ENCODE peak calls at places on chromosomes 4 and X, in nine cellular contexts. One of them, this sample, is unnamed.

GRCh38 chrX:134570899-134571298 is 87.4 kb downstream of the PLAC1 start:
- DNase-seq in dorsolateral prefrontal cortex: no peak
- DNase-seq in heart right ventricle: no peak
- DNase-seq in kidney: no peak
- DNase-seq in CD8-positive, alpha-beta T cell: no peak
- DNase-seq in colonic mucosa: no peak
- DNase-seq in RWPE2: no peak
- DNase-seq in psoas muscle: no peak
- DNase-seq in CD4-positive, alpha-beta T cell: no peak
- DNase-seq in this sample: no peak

GRCh38 chr4:35364321-35364870 is 879.9 kb downstream of the ARAP2 start:
- DNase-seq in dorsolateral prefrontal cortex: no peak
- DNase-seq in heart right ventricle: no peak
- DNase-seq in kidney: no peak
- DNase-seq in CD8-positive, alpha-beta T cell: no peak
- DNase-seq in colonic mucosa: no peak
- DNase-seq in RWPE2: no peak
- DNase-seq in psoas muscle: peak; percentile 38
- DNase-seq in CD4-positive, alpha-beta T cell: no peak
- DNase-seq in this sample: no peak

GRCh38 chr4:75107703-75108612 is 175.0 kb downstream of the PARM1 start:
- DNase-seq in dorsolateral prefrontal cortex: no peak
- DNase-seq in heart right ventricle: no peak
- DNase-seq in kidney: no peak
- DNase-seq in CD8-positive, alpha-beta T cell: no peak
- DNase-seq in colonic mucosa: no peak
- DNase-seq in RWPE2: no peak
- DNase-seq in psoas muscle: no peak
- DNase-seq in CD4-positive, alpha-beta T cell: no peak
- DNase-seq in this sample: no peak

GRCh38 chr4:71487324-71487677 is 148.5 kb downstream of the SLC4A4 start:
- DNase-seq in dorsolateral prefrontal cortex: no peak
- DNase-seq in heart right ventricle: no peak
- DNase-seq in kidney: no peak
- DNase-seq in CD8-positive, alpha-beta T cell: no peak
- DNase-seq in colonic mucosa: no peak
- DNase-seq in RWPE2: no peak
- DNase-seq in psoas muscle: no peak
- DNase-seq in CD4-positive, alpha-beta T cell: no peak
- DNase-seq in this sample: no peak

GRCh38 chrX:9668537-9668936 is 97.1 kb downstream of the GPR143 start:
- DNase-seq in dorsolateral prefrontal cortex: no peak
- DNase-seq in heart right ventricle: no peak
- DNase-seq in kidney: no peak
- DNase-seq in CD8-positive, alpha-beta T cell: no peak
- DNase-seq in colonic mucosa: no peak
- DNase-seq in RWPE2: no peak
- DNase-seq in psoas muscle: no peak
- DNase-seq in CD4-positive, alpha-beta T cell: no peak
- DNase-seq in this sample: no peak

GRCh38 chr4:3766207-3766790 is at the start of gene ADRA2C:
- DNase-seq in dorsolateral prefrontal cortex: peak; percentile 45
- DNase-seq in heart right ventricle: peak; percentile 13
- DNase-seq in kidney: no peak
- DNase-seq in CD8-positive, alpha-beta T cell: no peak
- DNase-seq in colonic mucosa: no peak
- DNase-seq in RWPE2: no peak
- DNase-seq in psoas muscle: peak; percentile 66
- DNase-seq in CD4-positive, alpha-beta T cell: no peak
- DNase-seq in this sample: no peak

GRCh38 chr4:162075691-162076090 is 88.1 kb downstream of the FSTL5 start:
- DNase-seq in dorsolateral prefrontal cortex: no peak
- DNase-seq in heart right ventricle: no peak
- DNase-seq in kidney: no peak
- DNase-seq in CD8-positive, alpha-beta T cell: no peak
- DNase-seq in colonic mucosa: no peak
- DNase-seq in RWPE2: no peak
- DNase-seq in psoas muscle: no peak
- DNase-seq in CD4-positive, alpha-beta T cell: no peak
- DNase-seq in this sample: no peak

GRCh38 chr4:8615921-8616787 is 23.6 kb downstream of the CPZ start:
- DNase-seq in dorsolateral prefrontal cortex: no peak
- DNase-seq in heart right ventricle: no peak
- DNase-seq in kidney: peak; percentile 59
- DNase-seq in CD8-positive, alpha-beta T cell: no peak
- DNase-seq in colonic mucosa: no peak
- DNase-seq in RWPE2: peak; percentile 43
- DNase-seq in psoas muscle: peak; percentile 30
- DNase-seq in CD4-positive, alpha-beta T cell: no peak
- DNase-seq in this sample: no peak

GRCh38 chr4:36348403-36348938 is 67.1 kb downstream of the DTHD1 start:
- DNase-seq in dorsolateral prefrontal cortex: no peak
- DNase-seq in heart right ventricle: no peak
- DNase-seq in kidney: no peak
- DNase-seq in CD8-positive, alpha-beta T cell: no peak
- DNase-seq in colonic mucosa: no peak
- DNase-seq in RWPE2: no peak
- DNase-seq in psoas muscle: no peak
- DNase-seq in CD4-positive, alpha-beta T cell: no peak
- DNase-seq in this sample: no peak

GRCh38 chr4:151331276-151332042 is 6.1 kb upstream of the SH3D19 start:
- DNase-seq in dorsolateral prefrontal cortex: no peak
- DNase-seq in heart right ventricle: no peak
- DNase-seq in kidney: no peak
- DNase-seq in CD8-positive, alpha-beta T cell: no peak
- DNase-seq in colonic mucosa: no peak
- DNase-seq in RWPE2: no peak
- DNase-seq in psoas muscle: no peak
- DNase-seq in CD4-positive, alpha-beta T cell: no peak
- DNase-seq in this sample: no peak

GRCh38 chr4:88705223-88705622 is 7.6 kb upstream of the NAP1L5 start:
- DNase-seq in dorsolateral prefrontal cortex: no peak
- DNase-seq in heart right ventricle: no peak
- DNase-seq in kidney: no peak
- DNase-seq in CD8-positive, alpha-beta T cell: no peak
- DNase-seq in colonic mucosa: no peak
- DNase-seq in RWPE2: no peak
- DNase-seq in psoas muscle: no peak
- DNase-seq in CD4-positive, alpha-beta T cell: no peak
- DNase-seq in this sample: no peak

GRCh38 chrX:70025464-70025863 is 24.3 kb downstream of the AWAT2 start:
- DNase-seq in dorsolateral prefrontal cortex: no peak
- DNase-seq in heart right ventricle: no peak
- DNase-seq in kidney: no peak
- DNase-seq in CD8-positive, alpha-beta T cell: no peak
- DNase-seq in colonic mucosa: no peak
- DNase-seq in RWPE2: no peak
- DNase-seq in psoas muscle: no peak
- DNase-seq in CD4-positive, alpha-beta T cell: no peak
- DNase-seq in this sample: no peak

GRCh38 chr4:1578301-1578781 is 105.8 kb downstream of the FAM53A start:
- DNase-seq in dorsolateral prefrontal cortex: no peak
- DNase-seq in heart right ventricle: no peak
- DNase-seq in kidney: peak; percentile 65
- DNase-seq in CD8-positive, alpha-beta T cell: no peak
- DNase-seq in colonic mucosa: no peak
- DNase-seq in RWPE2: peak; percentile 53
- DNase-seq in psoas muscle: peak; percentile 49
- DNase-seq in CD4-positive, alpha-beta T cell: no peak
- DNase-seq in this sample: no peak

GRCh38 chr4:170226288-170226687 is 136.5 kb upstream of the AADAT start:
- DNase-seq in dorsolateral prefrontal cortex: no peak
- DNase-seq in heart right ventricle: no peak
- DNase-seq in kidney: no peak
- DNase-seq in CD8-positive, alpha-beta T cell: no peak
- DNase-seq in colonic mucosa: no peak
- DNase-seq in RWPE2: no peak
- DNase-seq in psoas muscle: no peak
- DNase-seq in CD4-positive, alpha-beta T cell: no peak
- DNase-seq in this sample: no peak

GRCh38 chr4:78784255-78784654 is 8.1 kb downstream of the BMP2K start:
- DNase-seq in dorsolateral prefrontal cortex: no peak
- DNase-seq in heart right ventricle: no peak
- DNase-seq in kidney: no peak
- DNase-seq in CD8-positive, alpha-beta T cell: no peak
- DNase-seq in colonic mucosa: no peak
- DNase-seq in RWPE2: no peak
- DNase-seq in psoas muscle: no peak
- DNase-seq in CD4-positive, alpha-beta T cell: no peak
- DNase-seq in this sample: no peak

GRCh38 chr4:173413043-173413442 is 14.1 kb upstream of the SCRG1 start:
- DNase-seq in dorsolateral prefrontal cortex: no peak
- DNase-seq in heart right ventricle: no peak
- DNase-seq in kidney: no peak
- DNase-seq in CD8-positive, alpha-beta T cell: no peak
- DNase-seq in colonic mucosa: no peak
- DNase-seq in RWPE2: no peak
- DNase-seq in psoas muscle: no peak
- DNase-seq in CD4-positive, alpha-beta T cell: no peak
- DNase-seq in this sample: no peak

GRCh38 chrX:137427813-137428212 is 138.1 kb upstream of the ZIC3 start:
- DNase-seq in dorsolateral prefrontal cortex: no peak
- DNase-seq in heart right ventricle: no peak
- DNase-seq in kidney: no peak
- DNase-seq in CD8-positive, alpha-beta T cell: no peak
- DNase-seq in colonic mucosa: no peak
- DNase-seq in RWPE2: no peak
- DNase-seq in psoas muscle: no peak
- DNase-seq in CD4-positive, alpha-beta T cell: no peak
- DNase-seq in this sample: no peak

GRCh38 chrX:24673424-24673823 is 20.3 kb upstream of the POLA1 start:
- DNase-seq in dorsolateral prefrontal cortex: no peak
- DNase-seq in heart right ventricle: no peak
- DNase-seq in kidney: no peak
- DNase-seq in CD8-positive, alpha-beta T cell: no peak
- DNase-seq in colonic mucosa: no peak
- DNase-seq in RWPE2: no peak
- DNase-seq in psoas muscle: no peak
- DNase-seq in CD4-positive, alpha-beta T cell: no peak
- DNase-seq in this sample: no peak

GRCh38 chr4:94507708-94508107 is 56.0 kb downstream of the PDLIM5 start:
- DNase-seq in dorsolateral prefrontal cortex: no peak
- DNase-seq in heart right ventricle: no peak
- DNase-seq in kidney: no peak
- DNase-seq in CD8-positive, alpha-beta T cell: no peak
- DNase-seq in colonic mucosa: peak; percentile 29
- DNase-seq in RWPE2: no peak
- DNase-seq in psoas muscle: peak; percentile 63
- DNase-seq in CD4-positive, alpha-beta T cell: no peak
- DNase-seq in this sample: no peak
- H3K27ac ChIP-seq in dorsolateral prefrontal cortex: no peak overlapping the region
- H3K27ac ChIP-seq in heart right ventricle: peak overlapping the region; percentile 56
- H3K27ac ChIP-seq in kidney: peak overlapping the region; percentile 29
- H3K27ac ChIP-seq in CD8-positive, alpha-beta T cell: no peak overlapping the region
- H3K27ac ChIP-seq in colonic mucosa: peak overlapping the region; percentile 12
- H3K27ac ChIP-seq in RWPE2: peak overlapping the region; percentile 66
- H3K27ac ChIP-seq in psoas muscle: peak overlapping the region; percentile 78
- H3K27ac ChIP-seq in CD4-positive, alpha-beta T cell: no peak overlapping the region
- H3K27ac ChIP-seq in this sample: no peak overlapping the region

GRCh38 chr4:15853345-15853744 is 75.2 kb downstream of the CD38 start:
- DNase-seq in dorsolateral prefrontal cortex: no peak
- DNase-seq in heart right ventricle: no peak
- DNase-seq in kidney: no peak
- DNase-seq in CD8-positive, alpha-beta T cell: no peak
- DNase-seq in colonic mucosa: no peak
- DNase-seq in RWPE2: no peak
- DNase-seq in psoas muscle: no peak
- DNase-seq in CD4-positive, alpha-beta T cell: no peak
- DNase-seq in this sample: no peak

GRCh38 chr4:15852524-15852923 is 74.4 kb downstream of the CD38 start:
- DNase-seq in dorsolateral prefrontal cortex: no peak
- DNase-seq in heart right ventricle: no peak
- DNase-seq in kidney: no peak
- DNase-seq in CD8-positive, alpha-beta T cell: no peak
- DNase-seq in colonic mucosa: no peak
- DNase-seq in RWPE2: no peak
- DNase-seq in psoas muscle: no peak
- DNase-seq in CD4-positive, alpha-beta T cell: no peak
- DNase-seq in this sample: no peak

GRCh38 chr4:15851969-15852368 is 73.8 kb downstream of the CD38 start:
- DNase-seq in dorsolateral prefrontal cortex: no peak
- DNase-seq in heart right ventricle: no peak
- DNase-seq in kidney: no peak
- DNase-seq in CD8-positive, alpha-beta T cell: no peak
- DNase-seq in colonic mucosa: no peak
- DNase-seq in RWPE2: no peak
- DNase-seq in psoas muscle: no peak
- DNase-seq in CD4-positive, alpha-beta T cell: no peak
- DNase-seq in this sample: no peak

DNA sequence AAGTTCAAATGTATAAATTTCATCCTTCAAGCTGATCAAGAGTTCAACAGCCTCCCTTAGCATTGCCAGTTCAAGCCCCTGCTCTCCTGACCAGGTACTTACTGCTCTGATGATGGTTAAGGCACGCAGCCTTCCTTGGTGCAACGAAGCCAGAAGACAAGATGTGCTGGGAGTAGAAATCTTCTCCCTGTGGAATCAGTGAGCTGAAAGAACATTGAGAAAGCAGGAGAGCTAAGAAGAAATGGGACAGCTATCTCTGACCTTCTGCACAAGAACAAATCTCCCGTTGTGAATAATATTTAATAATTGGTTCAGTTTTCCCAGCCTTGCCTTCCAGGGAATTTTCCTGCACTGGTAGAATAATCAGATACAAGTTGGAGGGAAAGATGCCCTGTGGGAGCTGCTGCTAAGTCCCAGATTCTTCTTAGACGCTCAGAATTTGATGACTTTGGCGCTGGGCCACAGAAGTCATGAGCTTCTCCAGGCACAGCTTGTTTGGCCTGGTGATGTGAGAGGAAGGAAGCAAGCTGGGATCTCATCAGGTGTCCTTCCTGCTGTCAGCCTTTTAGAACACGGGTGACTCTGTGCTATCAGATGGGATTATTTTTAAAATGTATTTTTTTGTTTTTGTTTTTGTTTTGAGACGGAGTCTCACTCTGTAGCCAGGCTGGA is 77.8 kb downstream of the CD38 start:
- DNase-seq in dorsolateral prefrontal cortex: no peak
- DNase-seq in heart right ventricle: peak; percentile 71
- DNase-seq in kidney: peak; percentile 80
- DNase-seq in CD8-positive, alpha-beta T cell: no peak
- DNase-seq in colonic mucosa: no peak
- DNase-seq in RWPE2: no peak
- DNase-seq in psoas muscle: peak; percentile 63
- DNase-seq in CD4-positive, alpha-beta T cell: no peak
- DNase-seq in this sample: no peak
- H3K27ac ChIP-seq in dorsolateral prefrontal cortex: no peak overlapping the region
- H3K27ac ChIP-seq in heart right ventricle: peak overlapping the region; percentile 6
- H3K27ac ChIP-seq in kidney: peak overlapping the region; percentile 43
- H3K27ac ChIP-seq in CD8-positive, alpha-beta T cell: no peak overlapping the region
- H3K27ac ChIP-seq in colonic mucosa: no peak overlapping the region
- H3K27ac ChIP-seq in RWPE2: no peak overlapping the region
- H3K27ac ChIP-seq in psoas muscle: no peak overlapping the region
- H3K27ac ChIP-seq in CD4-positive, alpha-beta T cell: no peak overlapping the region
- H3K27ac ChIP-seq in this sample: no peak overlapping the region

GRCh38 chr4:56049428-56050212 is 100.9 kb downstream of the CEP135 start:
- DNase-seq in dorsolateral prefrontal cortex: peak; percentile 38
- DNase-seq in heart right ventricle: no peak
- DNase-seq in kidney: peak; percentile 82
- DNase-seq in CD8-positive, alpha-beta T cell: no peak
- DNase-seq in colonic mucosa: peak; percentile 57
- DNase-seq in RWPE2: no peak
- DNase-seq in psoas muscle: no peak
- DNase-seq in CD4-positive, alpha-beta T cell: no peak
- DNase-seq in this sample: peak; percentile 14
- H3K27ac ChIP-seq in dorsolateral prefrontal cortex: no peak overlapping the region
- H3K27ac ChIP-seq in heart right ventricle: no peak overlapping the region
- H3K27ac ChIP-seq in kidney: no peak overlapping the region
- H3K27ac ChIP-seq in CD8-positive, alpha-beta T cell: no peak overlapping the region
- H3K27ac ChIP-seq in colonic mucosa: peak overlapping the region; percentile 53
- H3K27ac ChIP-seq in RWPE2: no peak overlapping the region
- H3K27ac ChIP-seq in psoas muscle: no peak overlapping the region
- H3K27ac ChIP-seq in CD4-positive, alpha-beta T cell: no peak overlapping the region
- H3K27ac ChIP-seq in this sample: no peak overlapping the region

GRCh38 chrX:30308263-30309138 is 689 bp downstream of the NR0B1 start:
- DNase-seq in dorsolateral prefrontal cortex: no peak
- DNase-seq in heart right ventricle: no peak
- DNase-seq in kidney: peak; percentile 66
- DNase-seq in CD8-positive, alpha-beta T cell: no peak
- DNase-seq in colonic mucosa: no peak
- DNase-seq in RWPE2: no peak
- DNase-seq in psoas muscle: peak; percentile 48
- DNase-seq in CD4-positive, alpha-beta T cell: no peak
- DNase-seq in this sample: no peak
- H3K27ac ChIP-seq in dorsolateral prefrontal cortex: no peak overlapping the region
- H3K27ac ChIP-seq in heart right ventricle: no peak overlapping the region
- H3K27ac ChIP-seq in kidney: no peak overlapping the region
- H3K27ac ChIP-seq in CD8-positive, alpha-beta T cell: no peak overlapping the region
- H3K27ac ChIP-seq in colonic mucosa: no peak overlapping the region
- H3K27ac ChIP-seq in RWPE2: no peak overlapping the region
- H3K27ac ChIP-seq in psoas muscle: no peak overlapping the region
- H3K27ac ChIP-seq in CD4-positive, alpha-beta T cell: no peak overlapping the region
- H3K27ac ChIP-seq in this sample: no peak overlapping the region

This sample was measured in caudate nucleus.